ENCODE peak calls at places on chromosomes 3 and 15, in five cellular contexts. J is Panc1, N is astrocyte of the spinal cord, G is WERI-Rb-1, H is NCI-H1436. A is an unnamed sample.

GRCh38 chr15:42737529-42738328 is 801 bp upstream of the CDAN1 start:
- DNase-seq in N (no peak), J (peak), H (peak), G (peak), A (no peak)

GRCh38 chr3:38805765-38806386 is 10.1 kb downstream of the SCN10A start:
- DNase-seq in G (no peak), J (no peak), H (no peak), N (peak), A (peak)

GRCh38 chr15:67850995-67851535 is 11.2 kb upstream of the RNU6-1 start:
- DNase-seq in J (no peak), N (no peak), H (no peak), G (no peak), A (no peak)

GRCh38 chr3:141797167-141797773 is 34.1 kb downstream of the GRK7 start:
- DNase-seq in H (no peak), G (peak), J (no peak), N (peak), A (peak)

GRCh38 chr15:55917881-55918296 is 75.5 kb downstream of the NEDD4 start:
- DNase-seq in J (peak), H (no peak), G (peak), N (peak), A (peak)

GRCh38 chr3:9809239-9809614 is 835 bp upstream of the TTLL3 start:
- DNase-seq in N (no peak), H (no peak), J (no peak), G (peak), A (no peak)

GRCh38 chr15:46644493-46645481 is 1010.0 kb downstream of the SQOR start:
- DNase-seq in J (no peak), N (no peak), G (no peak), H (no peak), A (no peak)

GRCh38 chr15:55742498-55742926 is 440 bp downstream of the PRTG start:
- DNase-seq in H (peak), J (no peak), N (no peak), G (peak), A (peak)

GRCh38 chr3:31530039-31530983 is 2.4 kb upstream of the STT3B start:
- DNase-seq in N (no peak), G (no peak), J (no peak), H (no peak), A (no peak)

GRCh38 chr3:12025584-12025983 is 21.4 kb downstream of the SYN2 start:
- DNase-seq in G (no peak), H (no peak), J (no peak), N (no peak), A (no peak)

GRCh38 chr3:42762046-42762724 is 10.9 kb downstream of the CCDC13 start:
- DNase-seq in H (no peak), J (no peak), N (no peak), G (no peak), A (no peak)

GRCh38 chr3:152638707-152639450 is 196.1 kb upstream of the P2RY1 start:
- DNase-seq in G (no peak), J (no peak), H (no peak), N (peak), A (no peak)

GRCh38 chr3:113695426-113695817 is 1.0 kb downstream of the USF3 start:
- DNase-seq in H (no peak), N (peak), J (no peak), G (no peak), A (no peak)

GRCh38 chr3:5787863-5788488 is 600.5 kb downstream of the EDEM1 start:
- DNase-seq in G (peak), J (no peak), N (peak), H (no peak), A (peak)

GRCh38 chr3:71721721-71722157 is 3.5 kb downstream of the EIF4E3 start:
- DNase-seq in J (no peak), G (no peak), H (no peak), N (no peak), A (no peak)